ENCODE peak calls at places on chromosomes 6 and 20, in four cellular contexts. I is AG10803, V is adipocyte, L is GM12892. X is an unnamed sample.
A peak's percentile ranks its signal among the peaks of the same experiment; 100 is the strongest.

GRCh38 chr6:109455161-109455501 is 441 bp downstream of the MICAL1 start:
- DNase-seq in I (no peak), V (peak; percentile 43), L (peak; percentile 50), X (peak; percentile 30)

GRCh38 chr20:1702288-1702687 is 44.7 kb upstream of the SIRPG start:
- DNase-seq in V (no peak), L (no peak), I (peak; percentile 47), X (no peak)

GRCh38 chr20:57666106-57666833 is 43.5 kb downstream of the PMEPA1 start:
- DNase-seq in I (no peak), V (no peak), L (no peak), X (no peak)

GRCh38 chr20:37992802-37993538 is 40.3 kb downstream of the TTI1 start:
- DNase-seq in V (peak; percentile 87), L (peak; percentile 36), I (peak; percentile 93), X (peak; percentile 75)

GRCh38 chr20:50126662-50127061 is 13.7 kb upstream of the UBE2V1 start:
- DNase-seq in L (no peak), I (no peak), V (no peak), X (no peak)

GRCh38 chr6:74018825-74019224 is 322.8 kb downstream of the CD109 start:
- DNase-seq in L (no peak), V (no peak), I (no peak), X (no peak)

GRCh38 chr6:149449054-149449453 is 35.8 kb downstream of the ZC3H12D start:
- DNase-seq in V (no peak), L (no peak), I (no peak), X (no peak)

GRCh38 chr6:52362443-52363221 is 681 bp downstream of the PAQR8 start:
- DNase-seq in L (peak; percentile 47), I (no peak), V (peak; percentile 50), X (peak; percentile 55)

GRCh38 chr20:9121211-9121610 is 52.3 kb downstream of the PLCB4 start:
- DNase-seq in I (no peak), V (no peak), L (no peak), X (no peak)

GRCh38 chr6:88246654-88247053 is 80.5 kb upstream of the CNR1 start:
- DNase-seq in L (no peak), I (no peak), V (no peak), X (no peak)

GRCh38 chr6:16832027-16832688 is 70.9 kb upstream of the ATXN1 start:
- DNase-seq in I (peak; percentile 45), L (no peak), V (no peak), X (no peak)

GRCh38 chr20:64101731-64102621 is 5.4 kb downstream of the NPBWR2 start:
- DNase-seq in L (peak; percentile 89), V (peak; percentile 43), I (no peak), X (peak; percentile 71)

GRCh38 chr6:27836783-27837635 is 75.2 kb downstream of the OR2B2 start:
- DNase-seq in L (no peak), I (peak; percentile 79), V (peak; percentile 77), X (peak; percentile 56)

GRCh38 chr20:24160563-24161355 is 172.2 kb upstream of the GGTLC1 start:
- DNase-seq in I (peak; percentile 76), L (no peak), V (peak; percentile 88), X (peak; percentile 87)

GRCh38 chr6:84333827-84334226 is 106.4 kb upstream of the CEP162 start:
- DNase-seq in V (no peak), I (no peak), L (no peak), X (no peak)

GRCh38 chr6:23394699-23395098 is 731.3 kb upstream of the NRSN1 start:
- DNase-seq in L (no peak), V (peak; percentile 7), I (no peak), X (no peak)

GRCh38 chr6:149935668-149936067 is 6.1 kb upstream of the ULBP2 start:
- DNase-seq in L (no peak), V (no peak), I (no peak), X (no peak)

GRCh38 chr6:136753624-136754023 is 38.7 kb downstream of the MAP3K5 start:
- DNase-seq in I (no peak), L (no peak), V (no peak), X (no peak)

GRCh38 chr6:53284901-53285300 is 63.8 kb downstream of the ELOVL5 start:
- DNase-seq in V (no peak), I (no peak), L (no peak), X (no peak)

GRCh38 chr20:62236200-62236599 is 2.1 kb upstream of the OSBPL2 start:
- DNase-seq in V (no peak), I (no peak), L (no peak), X (no peak)

GRCh38 chr20:35757098-35757705 is 14.6 kb upstream of the PHF20 start:
- DNase-seq in I (no peak), L (no peak), V (no peak), X (no peak)

GRCh38 chr6:127100510-127101140 is 17.8 kb upstream of the RSPO3 start:
- DNase-seq in I (peak; percentile 52), L (no peak), V (peak; percentile 67), X (peak; percentile 22)

GRCh38 chr20:53844259-53844658 is 226.1 kb downstream of the BCAS1 start:
- DNase-seq in I (no peak), L (no peak), V (no peak), X (no peak)

GRCh38 chr6:11263185-11263817 is 30.8 kb upstream of the NEDD9 start:
- DNase-seq in I (peak; percentile 87), V (peak; percentile 29), L (no peak), X (peak; percentile 85)

GRCh38 chr6:12150812-12151432 is 138.8 kb downstream of the HIVEP1 start:
- DNase-seq in I (no peak), V (no peak), L (no peak), X (no peak)

GRCh38 chr6:11428895-11429294 is 108.7 kb upstream of the TMEM170B start:
- DNase-seq in I (peak; percentile 97), V (peak; percentile 65), L (no peak), X (peak; percentile 57)

GRCh38 chr20:13771853-13772453 is 12.8 kb downstream of the ESF1 start:
- DNase-seq in L (no peak), I (peak; percentile 34), V (peak; percentile 83), X (peak; percentile 19)

GRCh38 chr20:37407117-37407566 is 61.2 kb downstream of the SRC start:
- DNase-seq in I (no peak), L (no peak), V (no peak), X (no peak)

GRCh38 chr6:43433148-43433547 is 5.8 kb downstream of the ABCC10 start:
- DNase-seq in L (no peak), V (no peak), I (no peak), X (no peak)

GRCh38 chr20:45432294-45432693 is 16.4 kb downstream of the PIGT start:
- DNase-seq in V (no peak), I (no peak), L (peak; percentile 36), X (no peak)

GRCh38 chr6:309947-310346 is 17.7 kb downstream of the DUSP22 start:
- DNase-seq in L (no peak), I (no peak), V (no peak), X (no peak)

X was measured in AG20443.